ENCODE peak calls at places on chromosomes 2 and 18, in five cellular contexts. P is neuronal stem cell, S is hepatocyte, M is GM23248, L is SJSA1. X is an unnamed sample.

GRCh38 chr18:47771922-47772321 is 158.5 kb downstream of the SMAD2 start:
- DNase-seq in M (no peak), P (no peak), S (no peak), L (no peak), X (no peak)

GRCh38 chr18:6876646-6877045 is 147.1 kb downstream of the ARHGAP28 start:
- DNase-seq in L (no peak), S (no peak), M (no peak), P (no peak), X (no peak)

GRCh38 chr18:8842506-8842905 is 137.2 kb downstream of the MTCL1 start:
- DNase-seq in M (no peak), P (no peak), S (no peak), L (no peak), X (no peak)

GRCh38 chr2:100106460-100106859 is 35.9 kb downstream of the AFF3 start:
- DNase-seq in S (peak), L (no peak), P (no peak), M (no peak), X (no peak)

GRCh38 chr2:226179010-226179409 is 620.6 kb downstream of the IRS1 start:
- DNase-seq in M (no peak), S (no peak), L (no peak), P (no peak), X (no peak)

GRCh38 chr2:55888941-55889340 is 34.6 kb downstream of the EFEMP1 start:
- DNase-seq in M (peak), S (no peak), L (no peak), P (peak), X (no peak)

GRCh38 chr18:28045176-28045810 is 131.6 kb downstream of the CDH2 start:
- DNase-seq in M (peak), L (no peak), S (peak), P (no peak), X (no peak)

GRCh38 chr18:9173770-9174233 is 37.2 kb downstream of the ANKRD12 start:
- DNase-seq in L (no peak), M (no peak), S (no peak), P (no peak), X (no peak)

GRCh38 chr2:57180678-57181077 is 865.9 kb upstream of the VRK2 start:
- DNase-seq in L (no peak), S (no peak), P (no peak), M (no peak), X (no peak)

GRCh38 chr18:12811191-12811950 is 72.7 kb downstream of the PTPN2 start:
- DNase-seq in P (no peak), S (no peak), M (peak), L (no peak), X (no peak)

GRCh38 chr2:240572141-240573031 is 4.1 kb downstream of the RNPEPL1 start:
- DNase-seq in L (no peak), S (no peak), P (no peak), M (no peak), X (no peak)

GRCh38 chr18:32888311-32888710 is 115.5 kb upstream of the KLHL14 start:
- DNase-seq in P (no peak), L (no peak), M (no peak), S (peak), X (no peak)

GRCh38 chr2:144004742-144005141 is 515.2 kb downstream of the ZEB2 start:
- DNase-seq in M (no peak), P (no peak), S (no peak), L (no peak), X (no peak)

GRCh38 chr18:58337688-58338087 is 291.2 kb downstream of the ALPK2 start:
- DNase-seq in L (no peak), P (no peak), S (no peak), M (no peak), X (no peak)

GRCh38 chr2:109402180-109402579 is 211.6 kb downstream of the SEPTIN10 start:
- DNase-seq in L (peak), P (no peak), S (no peak), M (no peak), X (no peak)

GRCh38 chr18:79532690-79533058 is 136.9 kb downstream of the NFATC1 start:
- DNase-seq in S (no peak), L (no peak), P (no peak), M (no peak), X (no peak)

GRCh38 chr2:112020561-112020960 is 34.5 kb upstream of the TMEM87B start:
- DNase-seq in M (no peak), S (no peak), P (no peak), L (no peak), X (no peak)

GRCh38 chr2:190431907-190432306 is 23.8 kb downstream of the MFSD6 start:
- DNase-seq in M (no peak), P (no peak), S (no peak), L (no peak), X (no peak)

GRCh38 chr2:17759805-17760204 is 5.9 kb downstream of the GEN1 start:
- DNase-seq in M (no peak), P (no peak), L (no peak), S (no peak), X (no peak)

GRCh38 chr2:37168217-37168981 is 11.6 kb upstream of the EIF2AK2 start:
- DNase-seq in L (no peak), S (peak), M (peak), P (no peak), X (no peak)

GRCh38 chr2:25251461-25252273 is 83.3 kb upstream of the POMC start:
- DNase-seq in S (peak), L (no peak), M (peak), P (peak), X (no peak)

GRCh38 chr2:118056165-118056534 is 32.1 kb upstream of the INSIG2 start:
- DNase-seq in S (no peak), M (no peak), L (no peak), P (no peak), X (no peak)

GRCh38 chr2:47321411-47322031 is 81.4 kb upstream of the MSH2 start:
- DNase-seq in L (no peak), M (no peak), S (no peak), P (no peak), X (peak)

GRCh38 chr2:174663572-174663971 is 66.0 kb upstream of the WIPF1 start:
- DNase-seq in P (no peak), L (peak), M (peak), S (peak), X (no peak)

GRCh38 chr2:212595036-212595654 is 56.5 kb upstream of the ERBB4 start:
- DNase-seq in L (no peak), P (no peak), S (no peak), M (peak), X (no peak)

GRCh38 chr2:54308186-54308585 is 52.2 kb upstream of the TSPYL6 start:
- DNase-seq in S (no peak), M (no peak), P (no peak), L (no peak), X (no peak)

DNA sequence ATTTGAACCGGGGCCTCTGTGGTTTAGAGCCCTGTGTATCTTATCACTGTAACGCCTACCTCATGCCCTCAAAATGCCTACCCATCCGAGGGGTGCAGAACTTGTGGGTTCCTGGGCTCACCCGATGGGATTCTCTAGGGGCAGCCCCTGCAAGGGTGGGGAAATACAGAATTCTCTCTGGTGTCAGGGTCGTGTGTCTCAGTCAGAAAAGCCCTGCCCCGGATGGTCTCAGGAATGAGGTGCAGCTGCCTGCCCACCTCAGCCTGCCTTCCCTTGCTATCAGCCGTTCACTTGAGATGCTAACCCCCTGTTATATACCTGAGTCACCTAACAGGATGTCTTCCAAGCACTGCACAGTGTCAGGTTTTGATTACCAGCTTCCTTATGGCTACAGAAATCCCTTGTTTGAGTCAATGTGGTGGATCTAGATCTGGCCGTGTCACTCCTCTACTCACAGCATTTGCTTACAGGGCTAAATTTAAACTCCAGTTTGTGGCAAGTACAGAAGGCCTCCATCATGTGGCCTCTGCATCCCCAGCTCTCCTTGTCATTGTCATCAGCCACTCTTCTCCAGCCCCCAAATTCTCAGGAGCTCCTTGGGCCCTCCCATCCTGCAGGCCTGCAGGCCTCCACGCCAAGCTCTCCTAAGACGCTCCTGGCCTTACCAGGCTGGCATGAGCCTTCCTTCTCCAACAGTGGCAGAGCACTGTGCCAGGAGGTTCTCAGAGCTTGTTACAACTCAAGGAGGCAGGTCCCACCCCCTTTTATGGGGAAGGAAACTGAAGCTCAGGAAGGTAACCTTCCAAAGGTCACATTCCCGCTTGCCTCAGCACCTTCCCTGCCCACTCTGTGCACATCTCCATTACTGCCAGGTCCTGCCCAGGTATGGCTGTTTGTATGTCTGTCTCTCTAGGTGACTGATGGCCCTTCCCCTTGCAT is 14.3 kb upstream of the MAP3K2 start:
- DNase-seq in M (peak), S (no peak), P (no peak), L (no peak), X (no peak)
- H3K27ac ChIP-seq in M (no peak), S (peak), P (no peak), L (no peak), X (no peak)

DNA sequence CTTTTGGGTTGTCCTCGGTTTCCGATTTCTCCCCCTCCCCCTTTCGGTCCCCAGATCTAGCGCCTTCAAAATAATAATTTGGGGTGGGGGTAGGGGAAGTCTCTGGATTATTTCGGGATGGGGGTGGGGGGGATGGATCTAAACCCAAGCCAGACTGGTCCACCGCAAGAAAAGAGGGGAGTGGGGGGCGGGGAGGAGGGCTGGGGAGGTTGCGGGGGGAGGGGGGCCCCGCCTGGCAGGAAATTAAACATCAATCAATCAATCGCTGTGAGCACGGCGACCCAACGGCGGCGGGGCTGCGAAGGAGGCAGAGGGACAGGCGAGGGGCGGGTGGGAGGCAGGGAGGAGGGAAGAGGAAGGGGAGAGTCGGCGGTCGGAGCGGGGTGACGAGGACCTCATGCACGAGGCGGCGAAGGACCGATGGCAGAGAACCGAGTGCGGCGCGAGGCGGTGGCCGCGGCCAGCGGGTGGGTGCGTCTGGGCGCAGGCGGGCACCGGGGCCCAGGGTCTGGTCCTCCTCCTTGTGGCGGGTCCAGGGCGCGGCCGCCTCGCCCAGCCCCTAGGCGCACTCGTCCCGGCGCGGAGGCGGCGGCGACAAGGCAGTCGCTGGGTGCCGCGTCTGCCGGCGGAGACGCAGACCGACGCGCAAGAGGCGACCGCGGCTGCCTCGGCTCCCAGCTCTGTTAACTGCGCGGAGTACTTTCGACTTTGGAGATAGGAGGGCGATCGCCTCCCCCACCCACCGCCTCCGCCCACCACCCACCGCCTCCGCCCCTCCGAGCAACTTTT is 472 bp upstream of the SATB2 start:
- DNase-seq in P (peak), S (peak), M (peak), L (peak), X (no peak)
- H3K27ac ChIP-seq in P (no peak), S (peak), M (peak), L (peak), X (peak)

GRCh38 chr18:62577748-62578147 is 54.9 kb downstream of the ZCCHC2 start:
- DNase-seq in M (no peak), S (no peak), L (no peak), P (no peak), X (no peak)
- H3K27ac ChIP-seq in M (no peak), S (no peak), L (no peak), P (no peak), X (no peak)

GRCh38 chr2:237048595-237048994 is 37.1 kb upstream of the COPS8 start:
- DNase-seq in M (peak), S (no peak), L (no peak), P (no peak), X (no peak)

GRCh38 chr2:237057107-237057506 is 28.6 kb upstream of the COPS8 start:
- DNase-seq in M (no peak), L (no peak), P (no peak), S (no peak), X (no peak)

GRCh38 chr2:237056271-237056875 is 29.3 kb upstream of the COPS8 start:
- DNase-seq in M (no peak), P (no peak), L (no peak), S (no peak), X (no peak)

GRCh38 chr2:237055386-237056095 is 30.1 kb upstream of the COPS8 start:
- DNase-seq in S (no peak), P (no peak), M (no peak), L (no peak), X (no peak)

DNA sequence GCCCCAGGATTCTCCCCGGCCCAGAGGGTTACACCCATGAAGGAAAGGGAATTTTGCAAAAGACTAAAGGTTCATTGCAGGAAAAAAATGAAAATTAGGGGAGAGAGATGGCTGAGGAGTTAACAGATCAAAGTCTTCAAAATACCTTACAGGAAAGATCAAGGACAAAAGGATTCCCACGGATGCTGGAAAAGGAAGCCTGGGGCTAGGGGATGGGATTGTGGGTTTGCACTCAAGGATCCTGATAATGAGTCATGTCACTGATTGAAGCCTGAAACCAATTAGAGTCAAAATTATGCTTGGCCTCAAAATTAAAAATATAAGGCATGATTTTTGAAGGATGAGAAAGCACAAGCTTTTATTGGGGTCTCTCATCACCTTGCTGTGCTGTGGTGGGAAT is 32.6 kb upstream of the COPS8 start:
- DNase-seq in M (no peak), P (no peak), L (no peak), S (no peak), X (no peak)
- H3K27ac ChIP-seq in M (no peak), P (no peak), L (no peak), S (no peak), X (no peak)

DNA sequence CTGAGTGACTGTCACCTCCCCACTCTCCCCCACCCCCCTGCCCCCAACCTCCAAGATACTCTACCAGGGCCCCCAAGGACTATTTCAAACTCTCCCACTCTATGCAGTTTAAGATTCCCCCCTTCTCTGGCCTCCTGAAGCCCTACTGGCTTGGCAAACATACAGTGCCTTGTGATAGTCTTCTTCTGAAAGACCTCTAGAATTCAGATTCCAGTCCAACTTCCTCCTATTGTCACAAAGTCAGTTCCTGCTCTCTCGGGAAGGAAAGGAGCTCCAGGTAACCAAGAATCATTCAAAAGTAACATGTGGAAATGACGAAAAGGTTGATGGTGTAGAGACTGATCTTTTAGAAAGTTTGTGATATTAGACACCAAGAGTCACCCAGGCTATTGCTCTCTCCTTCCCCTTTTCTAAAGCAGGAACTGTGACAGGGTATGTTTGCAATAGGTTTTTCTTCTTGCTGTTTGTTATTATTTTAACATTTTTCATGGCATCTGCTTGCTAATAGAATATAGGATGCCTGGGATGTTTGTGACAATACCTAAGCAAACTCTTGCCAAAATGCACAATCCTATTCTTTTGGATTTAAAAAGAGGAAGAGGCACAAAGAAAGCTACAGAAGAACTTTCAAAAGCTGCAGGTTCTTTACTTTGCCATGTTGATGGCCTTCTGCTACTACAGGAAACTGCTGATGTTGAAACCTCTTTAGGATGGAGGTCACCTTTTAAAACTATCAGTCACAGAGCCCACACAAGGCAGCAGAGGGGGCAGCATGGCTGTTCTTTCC is 93.5 kb upstream of the MGAT4A start:
- DNase-seq in M (no peak), L (no peak), S (no peak), P (no peak), X (no peak)
- H3K27ac ChIP-seq in M (no peak), L (no peak), S (no peak), P (no peak), X (peak)

GRCh38 chr2:53053958-53054357 is 713.6 kb upstream of the CHAC2 start:
- DNase-seq in P (no peak), S (no peak), L (no peak), M (peak), X (no peak)
- H3K27ac ChIP-seq in P (no peak), S (no peak), L (no peak), M (no peak), X (no peak)

DNA sequence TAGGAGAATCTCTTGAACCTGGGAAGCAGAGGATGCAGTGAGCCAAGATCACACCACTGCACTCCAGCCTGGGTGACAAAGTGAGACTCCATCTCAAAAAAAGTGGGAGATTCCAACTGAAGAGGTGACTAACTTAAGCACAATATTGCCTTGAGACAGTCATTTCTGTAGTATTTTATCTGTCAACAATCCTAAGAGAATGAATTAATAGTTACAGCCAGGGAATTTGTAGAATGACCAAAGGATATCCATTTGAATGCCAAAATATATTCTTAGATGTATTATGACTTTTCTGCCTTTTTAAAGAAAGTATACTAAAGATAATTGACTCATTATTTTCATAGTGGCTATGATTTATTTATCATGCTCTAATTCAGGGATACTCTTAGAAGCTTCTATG is 40.7 kb upstream of the CCDC150 start:
- DNase-seq in P (no peak), M (peak), L (no peak), S (no peak), X (no peak)
- H3K27ac ChIP-seq in P (no peak), M (peak), L (peak), S (no peak), X (no peak)

GRCh38 chr18:54284535-54284934 is 15.2 kb downstream of the POLI start:
- DNase-seq in L (no peak), M (no peak), S (no peak), P (no peak), X (no peak)

GRCh38 chr18:54279477-54280205 is 10.3 kb downstream of the POLI start:
- DNase-seq in S (no peak), L (no peak), M (no peak), P (no peak), X (no peak)

GRCh38 chr18:54280206-54280550 is 10.9 kb downstream of the POLI start:
- DNase-seq in L (no peak), P (no peak), M (no peak), S (no peak), X (no peak)

DNA sequence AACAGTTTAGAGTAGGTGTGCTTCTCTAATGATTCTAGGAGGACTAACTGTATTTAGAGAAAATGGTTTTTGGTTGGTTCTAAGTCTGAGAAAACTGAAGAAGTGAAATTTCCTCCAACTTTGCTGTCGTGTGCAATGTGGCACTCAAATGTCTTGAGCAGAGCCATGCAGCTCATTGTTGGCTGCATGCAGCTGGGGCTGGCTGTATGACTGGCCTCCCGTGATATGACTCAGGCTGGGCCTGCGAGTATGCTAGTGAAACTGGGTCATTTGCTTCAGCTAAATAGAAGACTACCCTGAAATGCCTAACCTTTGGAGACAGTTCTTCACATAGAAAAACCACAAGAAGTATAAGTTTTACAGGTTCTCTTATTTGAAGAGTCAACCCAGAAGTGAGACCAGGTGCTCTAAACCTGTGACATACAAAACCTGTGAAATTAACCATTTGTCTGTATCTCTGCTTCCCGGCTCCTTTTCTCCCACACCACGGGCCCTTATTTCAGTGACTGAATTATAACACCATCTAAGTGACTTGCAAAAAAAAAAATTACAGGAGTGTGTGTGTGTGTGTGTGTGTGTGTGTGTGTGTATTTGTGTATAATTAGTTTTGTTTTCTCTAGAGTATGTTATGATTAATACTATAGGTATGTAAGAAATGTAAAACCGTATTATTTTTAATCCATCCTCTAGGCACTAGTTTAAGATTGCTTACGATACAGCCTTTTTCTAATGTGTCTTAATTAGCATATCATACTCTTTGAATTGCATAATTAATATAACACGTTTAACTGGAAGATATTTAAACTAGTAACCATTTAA is 15.9 kb downstream of the POLI start:
- DNase-seq in S (no peak), L (peak), M (peak), P (no peak), X (no peak)
- H3K27ac ChIP-seq in S (no peak), L (peak), M (peak), P (no peak), X (no peak)

GRCh38 chr2:76998713-76999112 is 523.5 kb downstream of the LRRTM4 start:
- DNase-seq in S (no peak), L (no peak), P (no peak), M (no peak), X (no peak)
- H3K27ac ChIP-seq in S (no peak), L (no peak), P (no peak), M (no peak), X (no peak)